ENCODE peak calls at places on chromosomes 11 and 22, in ten cellular contexts. F is right cardiac atrium, H is psoas muscle, E is chondrocyte, L is pons, G is A172, B is lower lobe of right lung, S is fibroblast of lung, T is cardiac fibroblast, Y is NCI-H1105 treated with DMSO at 0.1 percent for 48 hours. Q is an unnamed sample.

GRCh38 chr11:124586247-124586860 is 16.6 kb downstream of the OR8A1 start:
- DNase-seq in E (no peak), T (peak), H (peak), Y (peak), B (peak), G (peak), L (peak), S (peak), F (peak), Q (peak)

GRCh38 chr11:118605116-118605867 is 2.1 kb upstream of the PHLDB1 start:
- DNase-seq in F (peak), S (peak), T (peak), L (peak), Y (no peak), G (no peak), H (peak), E (no peak), B (no peak), Q (no peak)

GRCh38 chr11:64605656-64606585 is 14.9 kb downstream of the SLC22A12 start:
- DNase-seq in S (no peak), L (no peak), F (no peak), H (no peak), E (peak), Y (no peak), G (no peak), T (no peak), B (no peak), Q (no peak)

GRCh38 chr11:106467486-106467885 is 390.0 kb downstream of the AASDHPPT start:
- DNase-seq in B (no peak), F (no peak), L (no peak), E (no peak), T (no peak), Y (no peak), H (no peak), S (no peak), G (no peak), Q (no peak)

GRCh38 chr11:65782816-65783228 is 2.0 kb upstream of the AP5B1 start:
- DNase-seq in G (no peak), L (no peak), Y (no peak), F (no peak), H (no peak), T (no peak), B (peak), E (peak), S (no peak), Q (no peak)

GRCh38 chr11:65366340-65366773 is 11.8 kb downstream of the TIGD3 start:
- DNase-seq in F (no peak), H (no peak), T (peak), S (peak), G (peak), L (peak), Y (peak), B (no peak), E (no peak), Q (peak)

GRCh38 chr11:84747871-84748270 is 879.3 kb downstream of the DLG2 start:
- DNase-seq in E (no peak), T (no peak), Y (no peak), B (no peak), S (no peak), G (no peak), L (peak), H (no peak), F (no peak), Q (no peak)

GRCh38 chr22:28105396-28105795 is 186.3 kb upstream of the PITPNB start:
- DNase-seq in L (no peak), Y (no peak), T (no peak), H (no peak), G (no peak), S (no peak), E (no peak), B (no peak), F (no peak), Q (no peak)

GRCh38 chr22:20647586-20648305 is 126.2 kb upstream of the SERPIND1 start:
- DNase-seq in Y (no peak), H (no peak), B (no peak), S (no peak), G (no peak), E (no peak), T (no peak), L (no peak), F (no peak), Q (no peak)

GRCh38 chr22:49046546-49047305 is 780.9 kb downstream of the BRD1 start:
- DNase-seq in L (peak), Y (peak), B (no peak), E (no peak), G (peak), T (no peak), H (no peak), F (peak), S (no peak), Q (peak)

GRCh38 chr22:46019351-46019750 is 42.4 kb upstream of the WNT7B start:
- DNase-seq in L (no peak), E (no peak), B (peak), Y (no peak), G (no peak), S (no peak), F (no peak), H (no peak), T (no peak), Q (no peak)

GRCh38 chr11:32006799-32007388 is 84.0 kb upstream of the RCN1 start:
- DNase-seq in F (no peak), L (peak), E (no peak), G (peak), S (peak), Y (peak), B (no peak), T (peak), H (no peak), Q (no peak)

GRCh38 chr11:67563354-67564114 is 20.1 kb upstream of the GSTP1 start:
- DNase-seq in S (peak), H (peak), F (peak), E (no peak), T (peak), L (no peak), G (peak), Y (no peak), B (no peak), Q (no peak)

GRCh38 chr11:69854719-69855118 is 35.5 kb upstream of the FGF3 start:
- DNase-seq in H (no peak), T (peak), B (no peak), S (peak), L (no peak), E (no peak), Y (no peak), G (peak), F (no peak), Q (no peak)

GRCh38 chr11:8744423-8744822 is 61.8 kb downstream of the RPL27A start:
- DNase-seq in Y (no peak), B (no peak), G (peak), E (no peak), L (no peak), F (no peak), H (no peak), S (no peak), T (no peak), Q (no peak)

GRCh38 chr11:124762077-124762623 is at the start of gene ESAM:
- DNase-seq in E (no peak), Y (peak), B (peak), H (no peak), T (no peak), L (no peak), F (peak), G (no peak), S (no peak), Q (peak)

GRCh38 chr11:63862923-63863322 is 24.0 kb downstream of the MARK2 start:
- DNase-seq in E (no peak), G (no peak), H (no peak), L (no peak), F (no peak), B (no peak), S (no peak), Y (no peak), T (no peak), Q (peak)

GRCh38 chr11:123145661-123146060 is 49.4 kb downstream of the CLMP start:
- DNase-seq in E (no peak), L (no peak), B (no peak), T (no peak), H (no peak), F (no peak), G (no peak), S (no peak), Y (no peak), Q (no peak)

GRCh38 chr11:65860278-65861164 is at the start of gene MUS81:
- DNase-seq in S (peak), L (peak), G (peak), Y (peak), F (peak), E (peak), B (peak), H (peak), T (peak), Q (peak)

GRCh38 chr11:117130879-117131278 is 13.2 kb upstream of the PAFAH1B2 start:
- DNase-seq in E (no peak), T (no peak), H (no peak), Y (no peak), L (no peak), S (no peak), F (no peak), B (no peak), G (no peak), Q (no peak)

GRCh38 chr22:49308300-49308699 is 519.4 kb downstream of the BRD1 start:
- DNase-seq in H (peak), F (no peak), B (no peak), Y (no peak), G (no peak), T (no peak), S (no peak), L (no peak), E (peak), Q (no peak)

GRCh38 chr11:120337896-120338840 is 2.0 kb downstream of the ARHGEF12 start:
- DNase-seq in B (no peak), L (peak), F (no peak), T (peak), G (no peak), H (no peak), S (peak), E (no peak), Y (peak), Q (peak)

GRCh38 chr11:120272303-120272702 is 32.4 kb downstream of the POU2F3 start:
- DNase-seq in L (no peak), T (peak), H (no peak), F (no peak), S (peak), G (peak), Y (no peak), E (no peak), B (no peak), Q (no peak)

GRCh38 chr11:3340025-3340424 is 38.9 kb downstream of the ZNF195 start:
- DNase-seq in B (no peak), F (no peak), S (peak), H (no peak), G (peak), T (peak), Y (no peak), E (no peak), L (no peak), Q (no peak)

GRCh38 chr22:40620464-40621046 is 16.0 kb downstream of the MRTFA start:
- DNase-seq in Y (no peak), E (no peak), F (no peak), L (no peak), H (no peak), B (no peak), S (peak), G (peak), T (peak), Q (no peak)

GRCh38 chr22:44312766-44313165 is at the start of gene SHISAL1:
- DNase-seq in T (peak), S (no peak), B (no peak), E (no peak), H (no peak), F (no peak), G (peak), Y (no peak), L (no peak), Q (no peak)

GRCh38 chr22:43476341-43476740 is 64.5 kb downstream of the MPPED1 start:
- DNase-seq in S (no peak), B (no peak), E (no peak), T (no peak), Y (no peak), G (no peak), F (no peak), L (no peak), H (no peak), Q (no peak)

GRCh38 chr11:112513936-112514716 is 253.5 kb upstream of the PLET1 start:
- DNase-seq in L (peak), E (no peak), F (no peak), G (no peak), T (no peak), Y (peak), H (no peak), B (no peak), S (no peak), Q (no peak)

Q was measured in NCI-H510A treated with DMSO at 0.1 percent for 48 hours.